ENCODE peak calls at places on chromosomes 6 and 20, in eight cellular contexts. B, F, V, C, L, T, O and W are unnamed samples.

GRCh38 chr6:75147512-75147911 is 58.3 kb downstream of the COL12A1 start:
- DNase-seq in B (no peak), F (no peak), V (no peak), C (no peak), L (no peak), T (no peak), O (no peak), W (no peak)

GRCh38 chr6:104640141-104640700 is 219.5 kb downstream of the HACE1 start:
- DNase-seq in B (no peak), F (no peak), V (no peak), C (no peak), L (no peak), T (no peak), O (no peak), W (no peak)

GRCh38 chr6:24340998-24341934 is 16.6 kb downstream of the DCDC2 start:
- DNase-seq in B (no peak), F (no peak), V (no peak), C (no peak), L (no peak), T (no peak), O (no peak), W (no peak)

GRCh38 chr6:29942275-29943052 is at the start of gene HLA-A:
- DNase-seq in B (peak), F (peak), V (peak), C (peak), L (peak), T (peak), O (peak), W (peak)

GRCh38 chr6:170199716-170200115 is 91.2 kb downstream of the DLL1 start:
- DNase-seq in B (no peak), F (no peak), V (no peak), C (no peak), L (no peak), T (no peak), O (no peak), W (no peak)

GRCh38 chr20:41029150-41029872 is 689 bp downstream of the TOP1 start:
- DNase-seq in B (peak), F (peak), V (no peak), C (no peak), L (no peak), T (peak), O (peak), W (peak)

GRCh38 chr6:38169826-38170526 is 350.4 kb downstream of the ZFAND3 start:
- DNase-seq in B (no peak), F (no peak), V (no peak), C (no peak), L (no peak), T (no peak), O (no peak), W (no peak)

GRCh38 chr6:73062837-73063236 is 162.5 kb downstream of the KHDC1L start:
- DNase-seq in B (no peak), F (no peak), V (no peak), C (no peak), L (no peak), T (no peak), O (no peak), W (no peak)

GRCh38 chr6:167801263-167801662 is 25.4 kb upstream of the AFDN start:
- DNase-seq in B (no peak), F (no peak), V (no peak), C (no peak), L (no peak), T (no peak), O (no peak), W (no peak)

GRCh38 chr20:38523697-38524096 is 51.1 kb downstream of the RALGAPB start:
- DNase-seq in B (no peak), F (no peak), V (no peak), C (no peak), L (no peak), T (no peak), O (no peak), W (no peak)

GRCh38 chr20:32695089-32695488 is 21.3 kb upstream of the C20orf203 start:
- DNase-seq in B (no peak), F (no peak), V (no peak), C (no peak), L (no peak), T (no peak), O (no peak), W (no peak)

GRCh38 chr6:159043236-159043635 is 1.6 kb downstream of the TAGAP start:
- DNase-seq in B (no peak), F (no peak), V (no peak), C (no peak), L (no peak), T (peak), O (no peak), W (no peak)

GRCh38 chr6:154951400-154952200 is 43.5 kb upstream of the TIAM2 start:
- DNase-seq in B (no peak), F (no peak), V (no peak), C (no peak), L (no peak), T (peak), O (no peak), W (no peak)

GRCh38 chr6:152135755-152136448 is 328.4 kb downstream of the ESR1 start:
- DNase-seq in B (no peak), F (no peak), V (no peak), C (no peak), L (no peak), T (no peak), O (no peak), W (no peak)

GRCh38 chr6:4797590-4797989 is 21.4 kb downstream of the CDYL start:
- DNase-seq in B (no peak), F (no peak), V (no peak), C (no peak), L (no peak), T (no peak), O (no peak), W (no peak)

GRCh38 chr6:1993049-1993448 is 252.4 kb downstream of the GMDS start:
- DNase-seq in B (no peak), F (no peak), V (no peak), C (no peak), L (no peak), T (no peak), O (no peak), W (no peak)

GRCh38 chr6:133548409-133548808 is 307.3 kb downstream of the EYA4 start:
- DNase-seq in B (no peak), F (no peak), V (no peak), C (peak), L (no peak), T (no peak), O (no peak), W (no peak)

GRCh38 chr6:110944681-110945151 is 13.8 kb upstream of the GTF3C6 start:
- DNase-seq in B (no peak), F (no peak), V (no peak), C (no peak), L (no peak), T (no peak), O (no peak), W (no peak)

GRCh38 chr6:33824461-33825154 is 20.8 kb upstream of the MLN start:
- DNase-seq in B (no peak), F (no peak), V (no peak), C (peak), L (no peak), T (no peak), O (no peak), W (no peak)

GRCh38 chr6:157597461-157598312 is 216.7 kb downstream of the ZDHHC14 start:
- DNase-seq in B (peak), F (peak), V (no peak), C (peak), L (peak), T (no peak), O (no peak), W (peak)

GRCh38 chr6:139429559-139430150 is 55.2 kb upstream of the CITED2 start:
- DNase-seq in B (no peak), F (no peak), V (no peak), C (no peak), L (no peak), T (no peak), O (no peak), W (no peak)

GRCh38 chr6:135097172-135097571 is 42.5 kb upstream of the HBS1L start:
- DNase-seq in B (no peak), F (no peak), V (no peak), C (no peak), L (no peak), T (no peak), O (no peak), W (no peak)

GRCh38 chr20:52340036-52340634 is 148.6 kb upstream of the ZFP64 start:
- DNase-seq in B (no peak), F (no peak), V (no peak), C (no peak), L (no peak), T (no peak), O (peak), W (peak)